ENCODE peak calls at places on chromosomes 7 and 10, in ten cellular contexts. One of them, this sample, is unnamed.

GRCh38 chr7:92177362-92177761 is 1.6 kb downstream of the LRRD1 start:
- DNase-seq in epithelial cell of esophagus: peak
- DNase-seq in colonic mucosa: no peak
- DNase-seq in tibial nerve: no peak
- DNase-seq in Ammon's horn: no peak
- DNase-seq in activated naive CD4-positive, alpha-beta T cell: no peak
- DNase-seq in fibroblast of the conjunctiva: no peak
- DNase-seq in NCI-H69: peak
- DNase-seq in NCI-H187: no peak
- DNase-seq in nucleus accumbens: no peak
- DNase-seq in this sample: no peak

GRCh38 chr10:44843484-44843883 is 67.7 kb upstream of the TMEM72 start:
- DNase-seq in NCI-H187: no peak
- DNase-seq in colonic mucosa: no peak
- DNase-seq in fibroblast of the conjunctiva: no peak
- DNase-seq in Ammon's horn: no peak
- DNase-seq in activated naive CD4-positive, alpha-beta T cell: no peak
- DNase-seq in tibial nerve: no peak
- DNase-seq in nucleus accumbens: no peak
- DNase-seq in NCI-H69: no peak
- DNase-seq in epithelial cell of esophagus: no peak
- DNase-seq in this sample: no peak

GRCh38 chr10:106360870-106361269 is 803.6 kb downstream of the SORCS1 start:
- DNase-seq in epithelial cell of esophagus: peak
- DNase-seq in tibial nerve: no peak
- DNase-seq in Ammon's horn: peak
- DNase-seq in NCI-H69: no peak
- DNase-seq in NCI-H187: no peak
- DNase-seq in colonic mucosa: no peak
- DNase-seq in activated naive CD4-positive, alpha-beta T cell: no peak
- DNase-seq in nucleus accumbens: no peak
- DNase-seq in fibroblast of the conjunctiva: peak
- DNase-seq in this sample: no peak

GRCh38 chr7:2922271-2922691 is 78.2 kb upstream of the GNA12 start:
- DNase-seq in Ammon's horn: no peak
- DNase-seq in colonic mucosa: no peak
- DNase-seq in tibial nerve: no peak
- DNase-seq in fibroblast of the conjunctiva: no peak
- DNase-seq in NCI-H69: no peak
- DNase-seq in activated naive CD4-positive, alpha-beta T cell: no peak
- DNase-seq in nucleus accumbens: no peak
- DNase-seq in epithelial cell of esophagus: no peak
- DNase-seq in NCI-H187: no peak
- DNase-seq in this sample: no peak

GRCh38 chr7:150826061-150826849 is 25.7 kb downstream of the TMEM176A start:
- DNase-seq in fibroblast of the conjunctiva: no peak
- DNase-seq in NCI-H187: no peak
- DNase-seq in tibial nerve: no peak
- DNase-seq in NCI-H69: no peak
- DNase-seq in nucleus accumbens: no peak
- DNase-seq in Ammon's horn: no peak
- DNase-seq in activated naive CD4-positive, alpha-beta T cell: no peak
- DNase-seq in colonic mucosa: peak
- DNase-seq in epithelial cell of esophagus: peak
- DNase-seq in this sample: no peak

GRCh38 chr10:26544932-26545331 is 106.8 kb downstream of the APBB1IP start:
- DNase-seq in colonic mucosa: no peak
- DNase-seq in NCI-H187: no peak
- DNase-seq in nucleus accumbens: no peak
- DNase-seq in fibroblast of the conjunctiva: no peak
- DNase-seq in epithelial cell of esophagus: no peak
- DNase-seq in Ammon's horn: no peak
- DNase-seq in activated naive CD4-positive, alpha-beta T cell: no peak
- DNase-seq in NCI-H69: no peak
- DNase-seq in tibial nerve: no peak
- DNase-seq in this sample: no peak

GRCh38 chr10:2214805-2215204 is 477.5 kb upstream of the ADARB2 start:
- DNase-seq in activated naive CD4-positive, alpha-beta T cell: no peak
- DNase-seq in fibroblast of the conjunctiva: no peak
- DNase-seq in NCI-H187: no peak
- DNase-seq in NCI-H69: no peak
- DNase-seq in Ammon's horn: no peak
- DNase-seq in nucleus accumbens: no peak
- DNase-seq in tibial nerve: no peak
- DNase-seq in epithelial cell of esophagus: peak
- DNase-seq in colonic mucosa: no peak
- DNase-seq in this sample: no peak

GRCh38 chr10:96299383-96299782 is 4.9 kb upstream of the DNTT start:
- DNase-seq in fibroblast of the conjunctiva: no peak
- DNase-seq in tibial nerve: no peak
- DNase-seq in activated naive CD4-positive, alpha-beta T cell: no peak
- DNase-seq in NCI-H69: no peak
- DNase-seq in nucleus accumbens: no peak
- DNase-seq in NCI-H187: no peak
- DNase-seq in colonic mucosa: no peak
- DNase-seq in epithelial cell of esophagus: no peak
- DNase-seq in Ammon's horn: no peak
- DNase-seq in this sample: no peak

GRCh38 chr7:50477640-50478039 is 27.5 kb upstream of the FIGNL1 start:
- DNase-seq in NCI-H187: no peak
- DNase-seq in fibroblast of the conjunctiva: no peak
- DNase-seq in NCI-H69: peak
- DNase-seq in tibial nerve: no peak
- DNase-seq in epithelial cell of esophagus: no peak
- DNase-seq in nucleus accumbens: no peak
- DNase-seq in colonic mucosa: no peak
- DNase-seq in Ammon's horn: no peak
- DNase-seq in activated naive CD4-positive, alpha-beta T cell: no peak
- DNase-seq in this sample: peak

GRCh38 chr7:158174947-158175346 is 412.7 kb downstream of the PTPRN2 start:
- DNase-seq in fibroblast of the conjunctiva: no peak
- DNase-seq in colonic mucosa: no peak
- DNase-seq in nucleus accumbens: no peak
- DNase-seq in tibial nerve: no peak
- DNase-seq in NCI-H69: no peak
- DNase-seq in activated naive CD4-positive, alpha-beta T cell: no peak
- DNase-seq in Ammon's horn: no peak
- DNase-seq in NCI-H187: no peak
- DNase-seq in epithelial cell of esophagus: no peak
- DNase-seq in this sample: no peak

GRCh38 chr7:113698556-113699220 is 220.1 kb downstream of the PPP1R3A start:
- DNase-seq in NCI-H187: no peak
- DNase-seq in colonic mucosa: no peak
- DNase-seq in epithelial cell of esophagus: peak
- DNase-seq in tibial nerve: no peak
- DNase-seq in Ammon's horn: peak
- DNase-seq in fibroblast of the conjunctiva: peak
- DNase-seq in activated naive CD4-positive, alpha-beta T cell: no peak
- DNase-seq in nucleus accumbens: no peak
- DNase-seq in NCI-H69: peak
- DNase-seq in this sample: peak

GRCh38 chr10:93039721-93040120 is 20.9 kb upstream of the CYP26C1 start:
- DNase-seq in epithelial cell of esophagus: peak
- DNase-seq in colonic mucosa: no peak
- DNase-seq in NCI-H69: peak
- DNase-seq in activated naive CD4-positive, alpha-beta T cell: no peak
- DNase-seq in Ammon's horn: peak
- DNase-seq in NCI-H187: no peak
- DNase-seq in nucleus accumbens: no peak
- DNase-seq in fibroblast of the conjunctiva: peak
- DNase-seq in tibial nerve: no peak
- DNase-seq in this sample: peak

GRCh38 chr10:91799580-91799975 is 1.4 kb downstream of the TNKS2 start:
- DNase-seq in fibroblast of the conjunctiva: no peak
- DNase-seq in NCI-H187: no peak
- DNase-seq in colonic mucosa: no peak
- DNase-seq in epithelial cell of esophagus: peak
- DNase-seq in tibial nerve: no peak
- DNase-seq in activated naive CD4-positive, alpha-beta T cell: no peak
- DNase-seq in nucleus accumbens: no peak
- DNase-seq in NCI-H69: peak
- DNase-seq in Ammon's horn: no peak
- DNase-seq in this sample: peak

GRCh38 chr7:1247527-1248041 is 14.9 kb downstream of the UNCX start:
- DNase-seq in fibroblast of the conjunctiva: no peak
- DNase-seq in Ammon's horn: no peak
- DNase-seq in activated naive CD4-positive, alpha-beta T cell: no peak
- DNase-seq in NCI-H187: no peak
- DNase-seq in tibial nerve: no peak
- DNase-seq in nucleus accumbens: no peak
- DNase-seq in epithelial cell of esophagus: no peak
- DNase-seq in colonic mucosa: no peak
- DNase-seq in NCI-H69: peak
- DNase-seq in this sample: peak

GRCh38 chr10:109953745-109954144 is 30.4 kb upstream of the XPNPEP1 start:
- DNase-seq in Ammon's horn: no peak
- DNase-seq in nucleus accumbens: no peak
- DNase-seq in colonic mucosa: no peak
- DNase-seq in tibial nerve: no peak
- DNase-seq in NCI-H187: no peak
- DNase-seq in activated naive CD4-positive, alpha-beta T cell: no peak
- DNase-seq in fibroblast of the conjunctiva: no peak
- DNase-seq in NCI-H69: no peak
- DNase-seq in epithelial cell of esophagus: no peak
- DNase-seq in this sample: no peak

GRCh38 chr10:87765666-87766376 is 52.2 kb downstream of the ATAD1 start:
- DNase-seq in NCI-H187: no peak
- DNase-seq in tibial nerve: no peak
- DNase-seq in activated naive CD4-positive, alpha-beta T cell: no peak
- DNase-seq in colonic mucosa: no peak
- DNase-seq in fibroblast of the conjunctiva: no peak
- DNase-seq in NCI-H69: no peak
- DNase-seq in Ammon's horn: no peak
- DNase-seq in nucleus accumbens: no peak
- DNase-seq in epithelial cell of esophagus: no peak
- DNase-seq in this sample: no peak

This sample was measured in DMS53.